ENCODE peak calls at places on chromosomes 7 and 10, in six cellular contexts. B is cardiac fibroblast, L is AG04450, O is mesothelial cell of epicardium, U is progenitor cell of endocrine pancreas, Q is epithelial cell of esophagus. Z is an unnamed sample.

GRCh38 chr10:132075909-132076577 is 10.3 kb downstream of the JAKMIP3 start:
- DNase-seq in B (no peak), L (no peak), O (peak), U (no peak), Q (no peak), Z (no peak)

GRCh38 chr7:22723171-22723601 is 3.8 kb upstream of the IL6 start:
- DNase-seq in B (peak), L (no peak), O (no peak), U (no peak), Q (no peak), Z (no peak)

GRCh38 chr7:4010923-4011656 is 671.0 kb upstream of the FOXK1 start:
- DNase-seq in B (no peak), L (no peak), O (no peak), U (no peak), Q (no peak), Z (no peak)

GRCh38 chr7:155669717-155670505 is 25.4 kb downstream of the RBM33 start:
- DNase-seq in B (peak), L (no peak), O (no peak), U (no peak), Q (peak), Z (no peak)

GRCh38 chr7:132333301-132333700 is 243.0 kb downstream of the PLXNA4 start:
- DNase-seq in B (no peak), L (no peak), O (no peak), U (no peak), Q (no peak), Z (no peak)

GRCh38 chr7:140049339-140050024 is 13.3 kb downstream of the PARP12 start:
- DNase-seq in B (peak), L (no peak), O (no peak), U (no peak), Q (no peak), Z (no peak)

GRCh38 chr10:31757831-31758230 is 170.8 kb downstream of the ARHGAP12 start:
- DNase-seq in B (no peak), L (no peak), O (no peak), U (no peak), Q (no peak), Z (no peak)

GRCh38 chr10:31318854-31319601 is at the start of gene ZEB1:
- DNase-seq in B (peak), L (peak), O (peak), U (peak), Q (peak), Z (peak)

GRCh38 chr7:30657131-30657530 is 25.1 kb downstream of the CRHR2 start:
- DNase-seq in B (no peak), L (no peak), O (no peak), U (no peak), Q (no peak), Z (no peak)

GRCh38 chr7:139902436-139903102 is 73.5 kb downstream of the TBXAS1 start:
- DNase-seq in B (no peak), L (no peak), O (no peak), U (no peak), Q (no peak), Z (no peak)

GRCh38 chr10:89202033-89202425 is 5.1 kb downstream of the CH25H start:
- DNase-seq in B (no peak), L (no peak), O (no peak), U (no peak), Q (peak), Z (no peak)

GRCh38 chr7:143205560-143206293 is 16.1 kb upstream of the TAS2R40 start:
- DNase-seq in B (no peak), L (no peak), O (no peak), U (no peak), Q (no peak), Z (peak)

GRCh38 chr7:43612599-43613589 is 30.0 kb downstream of the STK17A start:
- DNase-seq in B (peak), L (peak), O (no peak), U (no peak), Q (no peak), Z (peak)

GRCh38 chr7:74101061-74101681 is 17.6 kb downstream of the LIMK1 start:
- DNase-seq in B (no peak), L (no peak), O (no peak), U (no peak), Q (no peak), Z (peak)

GRCh38 chr10:4892681-4893080 is 66.7 kb downstream of the AKR1E2 start:
- DNase-seq in B (peak), L (no peak), O (no peak), U (no peak), Q (no peak), Z (no peak)

GRCh38 chr7:137685439-137686164 is 161.2 kb downstream of the DGKI start:
- DNase-seq in B (peak), L (no peak), O (no peak), U (no peak), Q (no peak), Z (no peak)

GRCh38 chr7:17374654-17375053 is 76.2 kb downstream of the AHR start:
- DNase-seq in B (no peak), L (no peak), O (no peak), U (no peak), Q (no peak), Z (no peak)

GRCh38 chr10:75294518-75294865 is 58.7 kb upstream of the COMTD1 start:
- DNase-seq in B (no peak), L (no peak), O (no peak), U (peak), Q (no peak), Z (no peak)

GRCh38 chr7:130988443-130988842 is 254.4 kb upstream of the KLF14 start:
- DNase-seq in B (no peak), L (no peak), O (no peak), U (no peak), Q (no peak), Z (no peak)

GRCh38 chr10:97321032-97321806 is 2.1 kb downstream of the FRAT1 start:
- DNase-seq in B (no peak), L (no peak), O (no peak), U (no peak), Q (no peak), Z (no peak)

GRCh38 chr7:26860361-26860760 is 4.0 kb downstream of the SKAP2 start:
- DNase-seq in B (no peak), L (no peak), O (no peak), U (no peak), Q (peak), Z (no peak)
- TF ChIP-seq CTCF in B (no peak), L (no peak), O (no peak), U (peak), Q (peak), Z (no peak)

DNA sequence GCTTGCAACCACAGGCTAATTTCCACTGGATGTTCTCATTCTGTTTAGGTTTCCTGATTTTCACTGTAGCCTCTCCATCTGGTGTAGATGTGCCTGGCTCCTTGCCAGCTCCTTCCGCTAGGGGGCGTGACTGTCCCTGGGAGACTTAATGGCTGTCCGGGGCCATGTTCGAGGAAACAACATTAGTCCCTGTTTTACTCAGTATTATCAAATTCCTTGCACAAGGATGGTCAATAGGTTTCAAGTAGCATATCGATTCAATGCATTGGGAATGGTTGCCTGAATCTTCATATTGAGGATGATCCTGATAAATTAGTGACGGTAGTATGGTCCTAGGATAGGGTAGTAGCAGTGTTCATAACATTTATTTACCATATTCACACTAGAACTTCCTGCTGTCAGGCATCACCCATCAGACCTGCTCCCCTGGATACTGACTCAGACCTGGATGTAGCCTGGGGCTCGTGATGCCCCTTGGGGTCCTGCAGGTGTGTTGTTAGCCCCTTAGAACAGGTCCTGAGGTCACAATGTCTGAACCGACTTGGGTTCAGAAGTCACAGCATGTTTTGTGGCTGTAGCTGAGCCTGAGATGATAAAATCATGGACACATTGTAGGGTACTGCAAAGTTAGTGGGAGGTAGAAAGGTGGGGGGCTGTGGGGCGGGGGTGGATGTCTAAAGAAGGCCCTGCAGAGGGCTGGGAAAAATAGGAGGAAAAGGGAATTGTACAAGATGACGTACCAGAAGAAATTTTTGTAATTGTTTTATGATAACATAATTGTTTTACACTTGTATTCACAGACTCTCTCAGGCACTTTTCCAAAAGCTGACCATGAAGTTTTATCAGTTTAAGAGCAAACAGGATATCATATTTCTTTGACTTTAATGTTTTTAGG is 8.9 kb upstream of the EXOC6 start:
- DNase-seq in B (peak), L (no peak), O (peak), U (no peak), Q (peak), Z (no peak)
- TF ChIP-seq CTCF in B (peak), L (peak), O (peak), U (peak), Q (peak), Z (peak)

DNA sequence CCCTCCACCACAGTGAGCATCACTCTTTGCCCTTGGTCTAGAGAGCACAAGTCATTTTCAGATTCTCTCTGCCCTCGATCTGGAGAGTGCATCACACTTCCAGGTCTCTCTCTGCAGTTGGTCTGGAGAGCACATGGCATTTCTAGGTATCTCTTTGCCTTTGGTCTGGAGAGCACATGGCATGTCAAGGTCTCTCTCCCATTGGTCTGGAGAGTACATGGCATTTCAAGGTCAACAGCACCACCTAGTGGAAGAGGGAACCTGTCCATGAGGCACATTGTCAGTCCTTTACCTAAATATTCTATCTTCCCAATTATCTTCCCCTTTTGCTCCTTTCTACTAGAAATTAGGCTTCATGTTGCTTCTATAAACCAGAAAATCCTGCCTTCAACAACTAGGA is 1139.4 kb downstream of the XPNPEP1 start:
- DNase-seq in B (peak), L (no peak), O (no peak), U (no peak), Q (peak), Z (peak)
- TF ChIP-seq CTCF in B (peak), L (peak), O (no peak), U (peak), Q (peak), Z (peak)

GRCh38 chr10:16155761-16156322 is 281.0 kb upstream of the PTER start:
- DNase-seq in B (no peak), L (no peak), O (no peak), U (no peak), Q (no peak), Z (no peak)
- TF ChIP-seq CTCF in B (no peak), L (no peak), O (no peak), U (peak), Q (no peak), Z (no peak)

GRCh38 chr7:90706067-90706716 is 110.1 kb downstream of the CDK14 start:
- DNase-seq in B (no peak), L (no peak), O (no peak), U (no peak), Q (no peak), Z (no peak)

GRCh38 chr7:90705391-90706066 is 109.4 kb downstream of the CDK14 start:
- DNase-seq in B (no peak), L (no peak), O (no peak), U (no peak), Q (no peak), Z (no peak)

GRCh38 chr7:90709501-90710465 is 113.7 kb downstream of the CDK14 start:
- DNase-seq in B (peak), L (no peak), O (no peak), U (no peak), Q (peak), Z (no peak)

GRCh38 chr7:90710466-90710850 is 114.3 kb downstream of the CDK14 start:
- DNase-seq in B (no peak), L (no peak), O (no peak), U (no peak), Q (no peak), Z (no peak)

GRCh38 chr7:90708841-90709317 is 112.8 kb downstream of the CDK14 start:
- DNase-seq in B (no peak), L (no peak), O (no peak), U (no peak), Q (peak), Z (peak)
- TF ChIP-seq CTCF in B (peak), L (peak), O (peak), U (peak), Q (peak), Z (peak)

GRCh38 chr10:130341325-130341724 is 205.1 kb downstream of the GLRX3 start:
- DNase-seq in B (no peak), L (no peak), O (no peak), U (peak), Q (no peak), Z (no peak)
- TF ChIP-seq CTCF in B (peak), L (no peak), O (peak), U (peak), Q (no peak), Z (no peak)

GRCh38 chr10:66695046-66695445 is 230.8 kb upstream of the LRRTM3 start:
- DNase-seq in B (no peak), L (no peak), O (no peak), U (no peak), Q (peak), Z (no peak)
- TF ChIP-seq CTCF in B (no peak), L (no peak), O (no peak), U (no peak), Q (no peak), Z (no peak)

GRCh38 chr7:36509962-36510361 is 120.3 kb downstream of the ANLN start:
- DNase-seq in B (no peak), L (no peak), O (peak), U (no peak), Q (no peak), Z (no peak)
- TF ChIP-seq CTCF in B (no peak), L (no peak), O (no peak), U (no peak), Q (no peak), Z (no peak)

GRCh38 chr10:118566911-118567310 is 28.5 kb downstream of the PRLHR start:
- DNase-seq in B (no peak), L (no peak), O (no peak), U (no peak), Q (no peak), Z (no peak)
- TF ChIP-seq CTCF in B (no peak), L (no peak), O (no peak), U (no peak), Q (no peak), Z (no peak)

Z was measured in GM13976.